ENCODE peak calls at places on chromosomes 6 and 20, in seven cellular contexts. U, J, Y, N, F, I and X are unnamed samples.

GRCh38 chr6:112298021-112298745 is 43.8 kb upstream of the LAMA4 start:
- DNase-seq in I (no peak), Y (peak), N (no peak), F (no peak), U (peak), J (peak), X (no peak)

GRCh38 chr6:147207351-147207750 is 3.1 kb downstream of the STXBP5 start:
- DNase-seq in U (no peak), N (no peak), Y (peak), F (no peak), I (no peak), J (no peak), X (no peak)

GRCh38 chr6:133983099-133983939 is 30.3 kb downstream of the TBPL1 start:
- DNase-seq in N (no peak), Y (peak), J (peak), I (no peak), U (peak), F (no peak), X (no peak)

GRCh38 chr6:26284537-26285142 is 80.4 kb upstream of the BTN3A2 start:
- DNase-seq in F (peak), U (peak), I (no peak), N (peak), Y (peak), J (peak), X (peak)

GRCh38 chr20:24736131-24736843 is 212.8 kb upstream of the CST7 start:
- DNase-seq in Y (peak), I (no peak), U (peak), N (no peak), F (no peak), J (peak), X (no peak)

GRCh38 chr6:106363401-106364138 is 3.1 kb downstream of the CRYBG1 start:
- DNase-seq in F (no peak), I (no peak), N (no peak), U (peak), Y (no peak), J (peak), X (no peak)

GRCh38 chr6:169848946-169849345 is 97.5 kb downstream of the ERMARD start:
- DNase-seq in J (no peak), U (no peak), Y (no peak), F (no peak), N (no peak), I (no peak), X (no peak)

GRCh38 chr20:1567392-1568165 is 10.1 kb upstream of the SIRPD start:
- DNase-seq in N (no peak), J (peak), F (no peak), I (no peak), Y (no peak), U (peak), X (no peak)

GRCh38 chr6:147176795-147177194 is 27.4 kb upstream of the STXBP5 start:
- DNase-seq in F (no peak), J (no peak), N (no peak), I (no peak), U (no peak), Y (no peak), X (no peak)

GRCh38 chr6:142940487-142940886 is 4.5 kb downstream of the HIVEP2 start:
- DNase-seq in Y (no peak), J (peak), F (no peak), U (no peak), I (no peak), N (no peak), X (no peak)

GRCh38 chr20:57964011-57964862 is 254.4 kb upstream of the PMEPA1 start:
- DNase-seq in N (no peak), Y (no peak), U (no peak), F (no peak), J (no peak), I (no peak), X (no peak)

GRCh38 chr20:35307666-35308653 is 15.7 kb upstream of the FAM83C start:
- DNase-seq in F (no peak), Y (peak), U (peak), J (peak), I (no peak), N (no peak), X (no peak)

GRCh38 chr6:106749611-106750010 is 120.2 kb downstream of the QRSL1 start:
- DNase-seq in N (no peak), Y (no peak), U (peak), I (no peak), F (no peak), J (peak), X (no peak)

GRCh38 chr20:49979030-49979832 is 3.5 kb upstream of the SNAI1 start:
- DNase-seq in F (peak), N (peak), Y (no peak), I (peak), J (no peak), U (peak), X (peak)

DNA sequence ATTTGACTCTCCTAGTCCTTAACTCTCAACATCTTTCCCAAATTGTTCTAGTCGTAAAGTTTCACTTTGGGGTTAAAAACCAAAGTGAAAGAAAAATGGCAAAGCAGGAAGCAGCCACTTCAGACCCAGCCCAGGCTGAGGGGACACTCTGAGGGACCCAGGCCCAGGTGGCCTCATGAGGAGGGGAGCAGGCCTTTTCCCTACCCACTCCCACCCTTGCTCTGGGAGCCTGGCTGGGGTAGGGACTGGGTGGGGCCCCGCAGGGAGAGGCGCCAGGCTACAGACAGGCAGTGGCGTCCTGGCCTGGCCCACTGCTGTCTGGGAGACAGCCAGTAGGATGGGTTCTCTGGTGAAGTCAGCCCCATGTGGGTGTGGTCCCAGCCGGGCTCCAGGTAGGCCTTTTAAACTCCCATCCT is 68.7 kb upstream of the MYL9 start:
- DNase-seq in U (peak), I (no peak), J (no peak), Y (no peak), F (peak), N (no peak), X (peak)
- H2AFZ ChIP-seq in U (no peak), I (no peak), J (no peak), Y (no peak), F (no peak), N (no peak), X (peak)

DNA sequence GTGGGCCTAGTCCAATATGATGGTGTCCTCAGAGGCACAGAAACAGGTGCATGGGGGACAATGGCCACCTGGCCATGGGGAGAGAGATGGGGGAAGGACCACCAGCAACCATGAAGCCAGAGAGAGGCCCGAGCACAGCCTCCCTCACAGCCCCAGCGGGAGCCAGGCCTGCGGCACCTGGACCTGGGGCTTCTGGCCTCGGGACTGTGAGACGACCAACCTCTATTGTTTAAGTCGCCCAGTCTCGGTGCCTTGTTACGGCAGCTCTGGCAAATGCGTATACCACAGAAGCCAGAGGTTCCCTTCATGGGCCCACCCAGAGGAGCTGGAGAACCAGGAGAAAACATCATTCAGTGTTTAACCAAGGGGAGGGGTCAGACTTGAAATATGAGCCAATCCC is 153.2 kb upstream of the RPS6KA2 start:
- DNase-seq in Y (no peak), J (no peak), U (no peak), I (no peak), F (no peak), N (no peak), X (no peak)
- H3K27ac ChIP-seq in Y (no peak), J (no peak), U (no peak), I (no peak), F (no peak), N (no peak), X (no peak)

GRCh38 chr20:6623989-6624388 is 143.5 kb upstream of the BMP2 start:
- DNase-seq in J (no peak), Y (no peak), F (peak), N (no peak), I (peak), U (no peak), X (peak)
- H2AFZ ChIP-seq in J (no peak), Y (no peak), F (no peak), N (no peak), I (peak), U (no peak), X (no peak)

DNA sequence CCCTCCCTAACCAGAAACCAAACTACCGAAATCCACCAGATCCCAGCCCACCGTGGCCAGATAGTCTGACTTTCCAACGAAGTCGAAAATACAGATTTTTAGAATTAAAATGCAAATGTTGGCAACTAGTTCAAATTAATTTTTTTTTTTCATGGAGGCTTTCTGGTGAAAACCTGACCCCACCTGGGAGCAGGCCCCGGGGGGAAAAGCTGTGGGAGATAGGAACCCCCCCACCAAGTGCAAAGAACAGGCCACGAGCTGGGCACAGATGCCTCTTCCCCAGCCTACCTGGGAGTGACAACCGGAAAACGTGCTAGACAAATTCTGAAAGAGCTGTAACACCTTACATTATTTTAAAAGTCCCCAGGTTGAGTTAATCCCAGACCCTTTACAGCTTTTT is 333.8 kb downstream of the PREX1 start:
- DNase-seq in I (no peak), N (no peak), F (no peak), U (no peak), Y (no peak), J (no peak), X (no peak)
- H3K27ac ChIP-seq in I (no peak), N (no peak), F (no peak), U (no peak), Y (no peak), J (no peak), X (no peak)

GRCh38 chr20:21510414-21510971 is 3.4 kb downstream of the NKX2-2 start:
- DNase-seq in Y (no peak), N (no peak), J (no peak), F (peak), I (no peak), U (no peak), X (no peak)
- H2AFZ ChIP-seq in Y (no peak), N (no peak), J (peak), F (no peak), I (peak), U (no peak), X (no peak)

GRCh38 chr6:166365221-166365620 is 17.5 kb downstream of the MPC1 start:
- DNase-seq in U (no peak), J (peak), N (no peak), F (no peak), I (no peak), Y (peak), X (peak)
- H3K27ac ChIP-seq in U (no peak), J (peak), N (no peak), F (peak), I (no peak), Y (no peak), X (peak)

GRCh38 chr6:32852844-32853540 is 512 bp downstream of the TAP1 start:
- DNase-seq in N (peak), U (peak), Y (peak), J (peak), I (no peak), F (peak), X (peak)
- H2AFZ ChIP-seq in N (peak), U (peak), Y (peak), J (peak), I (peak), F (no peak), X (peak)

DNA sequence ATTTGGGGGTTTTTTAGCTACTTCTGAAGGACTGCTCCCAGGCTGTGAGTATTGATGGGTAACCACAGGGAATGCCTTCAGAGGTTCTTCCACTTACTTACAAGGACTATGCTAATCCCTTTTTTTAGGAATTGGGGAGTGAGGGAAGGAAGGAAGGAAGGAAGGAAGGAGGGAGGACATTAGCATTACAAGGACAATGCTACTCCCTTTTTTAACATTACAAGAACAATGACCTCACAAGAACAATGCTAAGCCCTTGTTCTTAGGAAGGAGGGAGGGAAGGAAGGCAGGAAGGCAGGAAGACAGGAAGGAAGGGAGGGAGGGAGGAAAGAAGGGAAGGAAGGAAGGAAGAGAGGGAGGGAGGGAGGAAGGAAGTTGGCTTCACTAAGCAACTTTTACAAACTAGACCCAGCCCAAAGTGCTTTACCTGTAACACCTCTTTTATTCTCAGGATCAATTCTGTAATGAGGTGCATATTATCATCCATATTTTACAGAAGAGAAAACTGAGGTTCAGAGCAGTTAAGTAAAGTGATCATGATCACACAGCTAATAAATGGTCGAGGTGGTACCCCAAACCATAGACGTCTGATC is 446.8 kb upstream of the JARID2 start:
- DNase-seq in F (no peak), J (no peak), I (no peak), N (no peak), U (no peak), Y (no peak), X (no peak)
- H3K27ac ChIP-seq in F (no peak), J (no peak), I (no peak), N (no peak), U (no peak), Y (no peak), X (no peak)

DNA sequence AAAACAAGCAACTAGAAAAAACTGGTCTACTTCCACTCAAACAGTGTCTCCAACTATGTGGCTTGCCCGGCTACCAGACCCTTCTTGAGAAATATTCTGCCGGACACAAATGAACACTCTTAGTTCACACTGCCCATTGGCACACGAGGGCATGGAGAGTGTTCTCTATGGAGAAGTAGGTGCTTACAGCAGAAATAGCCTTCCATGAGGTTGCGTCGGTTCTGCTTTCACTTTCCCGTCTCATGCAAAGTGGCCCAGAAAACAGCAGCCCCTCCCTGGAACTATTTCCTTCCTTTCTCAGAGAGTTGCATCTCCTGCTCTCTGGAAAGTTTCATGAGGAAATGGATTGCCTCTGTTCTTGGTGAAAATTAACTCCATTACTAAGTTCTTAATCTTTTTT is 9.5 kb upstream of the HLA-DOA start:
- DNase-seq in U (no peak), J (no peak), N (no peak), I (no peak), F (no peak), Y (peak), X (peak)
- H2AFZ ChIP-seq in U (no peak), J (peak), N (no peak), I (no peak), F (no peak), Y (peak), X (peak)

GRCh38 chr6:308307-308706 is 16.0 kb downstream of the DUSP22 start:
- DNase-seq in N (no peak), Y (no peak), J (no peak), F (no peak), U (no peak), I (no peak), X (no peak)

GRCh38 chr6:308768-309167 is 16.5 kb downstream of the DUSP22 start:
- DNase-seq in Y (no peak), U (no peak), I (no peak), N (no peak), F (no peak), J (no peak), X (no peak)

GRCh38 chr6:307874-308273 is 15.6 kb downstream of the DUSP22 start:
- DNase-seq in N (no peak), Y (no peak), J (no peak), F (no peak), U (no peak), I (no peak), X (no peak)

GRCh38 chr6:306641-307061 is 14.4 kb downstream of the DUSP22 start:
- DNase-seq in N (no peak), J (no peak), I (no peak), U (no peak), Y (no peak), F (no peak), X (no peak)

DNA sequence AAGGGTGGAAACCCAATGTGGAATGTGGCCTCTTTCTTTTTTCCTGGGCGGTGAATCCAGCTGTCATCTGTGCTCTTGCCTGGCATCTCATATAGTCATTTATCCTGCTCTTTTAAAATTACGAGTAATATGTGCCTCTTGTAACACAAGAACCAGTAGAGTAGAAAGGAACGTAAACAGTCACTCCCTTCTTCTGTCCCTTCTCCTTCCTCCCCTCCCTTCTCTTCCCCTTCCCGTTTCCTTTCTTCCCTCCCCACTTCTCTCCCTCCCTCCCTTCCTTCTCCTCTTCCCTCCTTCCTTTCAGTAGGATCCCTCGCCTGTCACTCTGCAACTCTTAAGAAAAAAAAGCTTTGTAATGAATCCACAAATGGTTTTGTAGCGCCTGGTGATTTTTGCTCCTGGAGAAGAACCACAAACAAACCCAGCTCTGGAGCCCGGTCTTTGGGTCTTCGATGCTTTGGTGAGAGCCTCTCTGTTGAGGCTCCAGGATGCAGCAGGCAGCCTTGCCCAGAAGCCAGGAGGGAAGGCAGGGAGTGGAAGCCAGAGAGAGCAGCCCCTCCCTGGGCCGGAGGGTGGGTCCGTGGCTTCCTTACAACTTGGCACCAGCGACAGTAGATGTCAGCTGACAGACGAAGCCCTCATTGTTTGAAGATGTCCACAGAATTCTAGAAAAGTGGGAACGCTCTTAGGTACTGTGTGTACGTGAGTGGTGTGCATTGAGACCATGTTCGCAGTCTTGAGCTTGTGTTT is 15.0 kb downstream of the DUSP22 start:
- DNase-seq in F (no peak), N (no peak), U (no peak), I (no peak), Y (no peak), J (no peak), X (no peak)
- H3K27ac ChIP-seq in F (no peak), N (peak), U (no peak), I (no peak), Y (no peak), J (no peak), X (peak)